ENCODE peak calls at places on chromosomes 16 and 17, in ten cellular contexts. One of them, this sample, is unnamed.

GRCh38 chr16:89581861-89582563 is 6.5 kb downstream of the CPNE7 start:
- DNase-seq in GM18507: no peak
- DNase-seq in NCI-H1436 treated with DMSO at 0.1 percent for 48 hours: no peak
- DNase-seq in caudate nucleus: no peak
- DNase-seq in upper lobe of right lung: no peak
- DNase-seq in WTC11: no peak
- DNase-seq in transverse colon: peak
- DNase-seq in cardiac fibroblast: peak
- DNase-seq in kidney: peak
- DNase-seq in fibroblast of mammary gland: peak
- DNase-seq in this sample: no peak

GRCh38 chr17:38914741-38915638 is 10.4 kb upstream of the LASP1NB start:
- DNase-seq in GM18507: no peak
- DNase-seq in NCI-H1436 treated with DMSO at 0.1 percent for 48 hours: no peak
- DNase-seq in caudate nucleus: no peak
- DNase-seq in upper lobe of right lung: peak
- DNase-seq in WTC11: peak
- DNase-seq in transverse colon: no peak
- DNase-seq in cardiac fibroblast: no peak
- DNase-seq in kidney: peak
- DNase-seq in fibroblast of mammary gland: no peak
- DNase-seq in this sample: no peak

GRCh38 chr17:51802544-51802943 is 356.0 kb downstream of the CA10 start:
- DNase-seq in GM18507: no peak
- DNase-seq in NCI-H1436 treated with DMSO at 0.1 percent for 48 hours: no peak
- DNase-seq in caudate nucleus: no peak
- DNase-seq in upper lobe of right lung: no peak
- DNase-seq in WTC11: no peak
- DNase-seq in transverse colon: no peak
- DNase-seq in cardiac fibroblast: no peak
- DNase-seq in kidney: no peak
- DNase-seq in fibroblast of mammary gland: no peak
- DNase-seq in this sample: no peak

GRCh38 chr17:61009619-61010018 is 332.0 kb downstream of the BCAS3 start:
- DNase-seq in GM18507: no peak
- DNase-seq in NCI-H1436 treated with DMSO at 0.1 percent for 48 hours: no peak
- DNase-seq in caudate nucleus: no peak
- DNase-seq in upper lobe of right lung: no peak
- DNase-seq in WTC11: no peak
- DNase-seq in transverse colon: no peak
- DNase-seq in cardiac fibroblast: peak
- DNase-seq in kidney: no peak
- DNase-seq in fibroblast of mammary gland: peak
- DNase-seq in this sample: no peak

GRCh38 chr16:54320895-54321294 is 34.3 kb upstream of the IRX3 start:
- DNase-seq in GM18507: no peak
- DNase-seq in NCI-H1436 treated with DMSO at 0.1 percent for 48 hours: no peak
- DNase-seq in caudate nucleus: no peak
- DNase-seq in upper lobe of right lung: no peak
- DNase-seq in WTC11: peak
- DNase-seq in transverse colon: no peak
- DNase-seq in cardiac fibroblast: no peak
- DNase-seq in kidney: no peak
- DNase-seq in fibroblast of mammary gland: no peak
- DNase-seq in this sample: no peak

GRCh38 chr17:1787301-1787902 is 25.5 kb downstream of the SERPINF1 start:
- DNase-seq in GM18507: no peak
- DNase-seq in NCI-H1436 treated with DMSO at 0.1 percent for 48 hours: no peak
- DNase-seq in caudate nucleus: no peak
- DNase-seq in upper lobe of right lung: no peak
- DNase-seq in WTC11: no peak
- DNase-seq in transverse colon: peak
- DNase-seq in cardiac fibroblast: peak
- DNase-seq in kidney: peak
- DNase-seq in fibroblast of mammary gland: peak
- DNase-seq in this sample: peak

GRCh38 chr17:44221072-44221861 is 1.8 kb upstream of the UBTF start:
- DNase-seq in GM18507: no peak
- DNase-seq in NCI-H1436 treated with DMSO at 0.1 percent for 48 hours: no peak
- DNase-seq in caudate nucleus: peak
- DNase-seq in upper lobe of right lung: peak
- DNase-seq in WTC11: peak
- DNase-seq in transverse colon: peak
- DNase-seq in cardiac fibroblast: peak
- DNase-seq in kidney: peak
- DNase-seq in fibroblast of mammary gland: peak
- DNase-seq in this sample: peak

GRCh38 chr17:82449136-82449882 is 1.2 kb downstream of the CYBC1 start:
- DNase-seq in GM18507: peak
- DNase-seq in NCI-H1436 treated with DMSO at 0.1 percent for 48 hours: peak
- DNase-seq in caudate nucleus: no peak
- DNase-seq in upper lobe of right lung: peak
- DNase-seq in WTC11: peak
- DNase-seq in transverse colon: peak
- DNase-seq in cardiac fibroblast: no peak
- DNase-seq in kidney: peak
- DNase-seq in fibroblast of mammary gland: no peak
- DNase-seq in this sample: no peak

GRCh38 chr16:14505846-14506245 is 124.2 kb downstream of the PARN start:
- DNase-seq in GM18507: no peak
- DNase-seq in NCI-H1436 treated with DMSO at 0.1 percent for 48 hours: no peak
- DNase-seq in caudate nucleus: no peak
- DNase-seq in upper lobe of right lung: no peak
- DNase-seq in WTC11: no peak
- DNase-seq in transverse colon: no peak
- DNase-seq in cardiac fibroblast: peak
- DNase-seq in kidney: no peak
- DNase-seq in fibroblast of mammary gland: peak
- DNase-seq in this sample: no peak

GRCh38 chr17:15470536-15470935 is 3.1 kb upstream of the CDRT4 start:
- DNase-seq in GM18507: no peak
- DNase-seq in NCI-H1436 treated with DMSO at 0.1 percent for 48 hours: no peak
- DNase-seq in caudate nucleus: no peak
- DNase-seq in upper lobe of right lung: no peak
- DNase-seq in WTC11: no peak
- DNase-seq in transverse colon: no peak
- DNase-seq in cardiac fibroblast: no peak
- DNase-seq in kidney: no peak
- DNase-seq in fibroblast of mammary gland: no peak
- DNase-seq in this sample: no peak

GRCh38 chr17:34117332-34117731 is 137.8 kb upstream of the CCL2 start:
- DNase-seq in GM18507: no peak
- DNase-seq in NCI-H1436 treated with DMSO at 0.1 percent for 48 hours: no peak
- DNase-seq in caudate nucleus: no peak
- DNase-seq in upper lobe of right lung: no peak
- DNase-seq in WTC11: no peak
- DNase-seq in transverse colon: no peak
- DNase-seq in cardiac fibroblast: no peak
- DNase-seq in kidney: no peak
- DNase-seq in fibroblast of mammary gland: no peak
- DNase-seq in this sample: no peak

GRCh38 chr17:81302861-81303326 is 7.8 kb upstream of the SLC38A10 start:
- DNase-seq in GM18507: no peak
- DNase-seq in NCI-H1436 treated with DMSO at 0.1 percent for 48 hours: no peak
- DNase-seq in caudate nucleus: no peak
- DNase-seq in upper lobe of right lung: no peak
- DNase-seq in WTC11: no peak
- DNase-seq in transverse colon: no peak
- DNase-seq in cardiac fibroblast: no peak
- DNase-seq in kidney: no peak
- DNase-seq in fibroblast of mammary gland: no peak
- DNase-seq in this sample: no peak

GRCh38 chr17:1347681-1348318 is 52.2 kb downstream of the YWHAE start:
- DNase-seq in GM18507: no peak
- DNase-seq in NCI-H1436 treated with DMSO at 0.1 percent for 48 hours: no peak
- DNase-seq in caudate nucleus: no peak
- DNase-seq in upper lobe of right lung: peak
- DNase-seq in WTC11: no peak
- DNase-seq in transverse colon: peak
- DNase-seq in cardiac fibroblast: peak
- DNase-seq in kidney: peak
- DNase-seq in fibroblast of mammary gland: peak
- DNase-seq in this sample: no peak

GRCh38 chr16:84982434-84982833 is 28.9 kb downstream of the ZDHHC7 start:
- DNase-seq in GM18507: no peak
- DNase-seq in NCI-H1436 treated with DMSO at 0.1 percent for 48 hours: no peak
- DNase-seq in caudate nucleus: no peak
- DNase-seq in upper lobe of right lung: peak
- DNase-seq in WTC11: no peak
- DNase-seq in transverse colon: peak
- DNase-seq in cardiac fibroblast: no peak
- DNase-seq in kidney: no peak
- DNase-seq in fibroblast of mammary gland: no peak
- DNase-seq in this sample: no peak

GRCh38 chr16:85129846-85130706 is 17.8 kb upstream of the CIBAR2 start:
- DNase-seq in GM18507: no peak
- DNase-seq in NCI-H1436 treated with DMSO at 0.1 percent for 48 hours: no peak
- DNase-seq in caudate nucleus: no peak
- DNase-seq in upper lobe of right lung: no peak
- DNase-seq in WTC11: no peak
- DNase-seq in transverse colon: no peak
- DNase-seq in cardiac fibroblast: peak
- DNase-seq in kidney: no peak
- DNase-seq in fibroblast of mammary gland: peak
- DNase-seq in this sample: no peak

GRCh38 chr16:66603537-66604375 is 748 bp upstream of the CMTM3 start:
- DNase-seq in GM18507: no peak
- DNase-seq in NCI-H1436 treated with DMSO at 0.1 percent for 48 hours: peak
- DNase-seq in caudate nucleus: no peak
- DNase-seq in upper lobe of right lung: peak
- DNase-seq in WTC11: peak
- DNase-seq in transverse colon: peak
- DNase-seq in cardiac fibroblast: peak
- DNase-seq in kidney: peak
- DNase-seq in fibroblast of mammary gland: peak
- DNase-seq in this sample: no peak

GRCh38 chr17:75517277-75517865 is 1.0 kb downstream of the TSEN54 start:
- DNase-seq in GM18507: no peak
- DNase-seq in NCI-H1436 treated with DMSO at 0.1 percent for 48 hours: no peak
- DNase-seq in caudate nucleus: no peak
- DNase-seq in upper lobe of right lung: peak
- DNase-seq in WTC11: no peak
- DNase-seq in transverse colon: peak
- DNase-seq in cardiac fibroblast: no peak
- DNase-seq in kidney: no peak
- DNase-seq in fibroblast of mammary gland: no peak
- DNase-seq in this sample: no peak

GRCh38 chr17:59436900-59437299 is 105.4 kb downstream of the YPEL2 start:
- DNase-seq in GM18507: no peak
- DNase-seq in NCI-H1436 treated with DMSO at 0.1 percent for 48 hours: no peak
- DNase-seq in caudate nucleus: no peak
- DNase-seq in upper lobe of right lung: no peak
- DNase-seq in WTC11: no peak
- DNase-seq in transverse colon: no peak
- DNase-seq in cardiac fibroblast: no peak
- DNase-seq in kidney: no peak
- DNase-seq in fibroblast of mammary gland: no peak
- DNase-seq in this sample: no peak

GRCh38 chr17:56754523-56755208 is 79.1 kb downstream of the C17orf67 start:
- DNase-seq in GM18507: no peak
- DNase-seq in NCI-H1436 treated with DMSO at 0.1 percent for 48 hours: no peak
- DNase-seq in caudate nucleus: no peak
- DNase-seq in upper lobe of right lung: no peak
- DNase-seq in WTC11: no peak
- DNase-seq in transverse colon: no peak
- DNase-seq in cardiac fibroblast: peak
- DNase-seq in kidney: no peak
- DNase-seq in fibroblast of mammary gland: peak
- DNase-seq in this sample: peak

GRCh38 chr16:16867994-16868393 is 489.1 kb downstream of the NPIPA7 start:
- DNase-seq in GM18507: no peak
- DNase-seq in NCI-H1436 treated with DMSO at 0.1 percent for 48 hours: no peak
- DNase-seq in caudate nucleus: no peak
- DNase-seq in upper lobe of right lung: no peak
- DNase-seq in WTC11: peak
- DNase-seq in transverse colon: no peak
- DNase-seq in cardiac fibroblast: no peak
- DNase-seq in kidney: no peak
- DNase-seq in fibroblast of mammary gland: no peak
- DNase-seq in this sample: no peak

GRCh38 chr16:2365895-2366294 is 25.4 kb upstream of the ABCA3 start:
- DNase-seq in GM18507: no peak
- DNase-seq in NCI-H1436 treated with DMSO at 0.1 percent for 48 hours: no peak
- DNase-seq in caudate nucleus: no peak
- DNase-seq in upper lobe of right lung: no peak
- DNase-seq in WTC11: no peak
- DNase-seq in transverse colon: no peak
- DNase-seq in cardiac fibroblast: peak
- DNase-seq in kidney: no peak
- DNase-seq in fibroblast of mammary gland: peak
- DNase-seq in this sample: no peak

GRCh38 chr16:10543231-10543630 is 37.2 kb downstream of the EMP2 start:
- DNase-seq in GM18507: no peak
- DNase-seq in NCI-H1436 treated with DMSO at 0.1 percent for 48 hours: no peak
- DNase-seq in caudate nucleus: no peak
- DNase-seq in upper lobe of right lung: no peak
- DNase-seq in WTC11: no peak
- DNase-seq in transverse colon: no peak
- DNase-seq in cardiac fibroblast: no peak
- DNase-seq in kidney: no peak
- DNase-seq in fibroblast of mammary gland: no peak
- DNase-seq in this sample: no peak

GRCh38 chr17:35793257-35793656 is 2.2 kb downstream of the MMP28 start:
- DNase-seq in GM18507: no peak
- DNase-seq in NCI-H1436 treated with DMSO at 0.1 percent for 48 hours: no peak
- DNase-seq in caudate nucleus: no peak
- DNase-seq in upper lobe of right lung: no peak
- DNase-seq in WTC11: no peak
- DNase-seq in transverse colon: no peak
- DNase-seq in cardiac fibroblast: no peak
- DNase-seq in kidney: no peak
- DNase-seq in fibroblast of mammary gland: no peak
- DNase-seq in this sample: no peak

GRCh38 chr17:50187741-50188520 is 13.5 kb downstream of the COL1A1 start:
- DNase-seq in GM18507: no peak
- DNase-seq in NCI-H1436 treated with DMSO at 0.1 percent for 48 hours: no peak
- DNase-seq in caudate nucleus: no peak
- DNase-seq in upper lobe of right lung: no peak
- DNase-seq in WTC11: no peak
- DNase-seq in transverse colon: no peak
- DNase-seq in cardiac fibroblast: peak
- DNase-seq in kidney: no peak
- DNase-seq in fibroblast of mammary gland: peak
- DNase-seq in this sample: no peak

GRCh38 chr17:43766413-43767052 is 7.9 kb upstream of the SOST start:
- DNase-seq in GM18507: no peak
- DNase-seq in NCI-H1436 treated with DMSO at 0.1 percent for 48 hours: no peak
- DNase-seq in caudate nucleus: no peak
- DNase-seq in upper lobe of right lung: peak
- DNase-seq in WTC11: peak
- DNase-seq in transverse colon: peak
- DNase-seq in cardiac fibroblast: peak
- DNase-seq in kidney: no peak
- DNase-seq in fibroblast of mammary gland: peak
- DNase-seq in this sample: peak

GRCh38 chr17:75652934-75653549 is 13.9 kb downstream of the RECQL5 start:
- DNase-seq in GM18507: no peak
- DNase-seq in NCI-H1436 treated with DMSO at 0.1 percent for 48 hours: no peak
- DNase-seq in caudate nucleus: no peak
- DNase-seq in upper lobe of right lung: peak
- DNase-seq in WTC11: peak
- DNase-seq in transverse colon: no peak
- DNase-seq in cardiac fibroblast: peak
- DNase-seq in kidney: peak
- DNase-seq in fibroblast of mammary gland: peak
- DNase-seq in this sample: peak

GRCh38 chr16:55912022-55912421 is 36.8 kb upstream of the CES5A start:
- DNase-seq in GM18507: no peak
- DNase-seq in NCI-H1436 treated with DMSO at 0.1 percent for 48 hours: no peak
- DNase-seq in caudate nucleus: peak
- DNase-seq in upper lobe of right lung: no peak
- DNase-seq in WTC11: no peak
- DNase-seq in transverse colon: no peak
- DNase-seq in cardiac fibroblast: no peak
- DNase-seq in kidney: no peak
- DNase-seq in fibroblast of mammary gland: no peak
- DNase-seq in this sample: no peak

GRCh38 chr17:37107406-37108083 is 158.8 kb downstream of the AATF start:
- DNase-seq in GM18507: no peak
- DNase-seq in NCI-H1436 treated with DMSO at 0.1 percent for 48 hours: no peak
- DNase-seq in caudate nucleus: no peak
- DNase-seq in upper lobe of right lung: peak
- DNase-seq in WTC11: no peak
- DNase-seq in transverse colon: no peak
- DNase-seq in cardiac fibroblast: no peak
- DNase-seq in kidney: no peak
- DNase-seq in fibroblast of mammary gland: peak
- DNase-seq in this sample: peak